ENCODE peak calls at places on chromosome 6, in six cellular contexts. A is adrenal gland, T is choroid plexus epithelial cell, K is ovary, L is OCI-LY7, J is lower lobe of right lung. O is an unnamed sample.

GRCh38 chr6:78607188-78607587 is 260.2 kb upstream of the IRAK1BP1 start:
- DNase-seq in A (no peak), T (peak), K (no peak), L (no peak), J (no peak), O (no peak)

GRCh38 chr6:36827261-36828079 is 11.8 kb downstream of the CPNE5 start:
- DNase-seq in A (peak), T (peak), K (no peak), L (no peak), J (no peak), O (no peak)

GRCh38 chr6:92810913-92811312 is 608.4 kb downstream of the EPHA7 start:
- DNase-seq in A (no peak), T (peak), K (no peak), L (peak), J (no peak), O (no peak)

GRCh38 chr6:165404703-165405102 is 95.3 kb upstream of the C6orf118 start:
- DNase-seq in A (no peak), T (peak), K (no peak), L (no peak), J (no peak), O (no peak)

GRCh38 chr6:24925661-24926060 is 10.1 kb downstream of the RIPOR2 start:
- DNase-seq in A (no peak), T (no peak), K (no peak), L (no peak), J (no peak), O (no peak)

GRCh38 chr6:121515615-121516265 is 80.3 kb downstream of the GJA1 start:
- DNase-seq in A (no peak), T (no peak), K (no peak), L (no peak), J (no peak), O (no peak)

GRCh38 chr6:68313911-68314310 is 321.2 kb upstream of the ADGRB3 start:
- DNase-seq in A (no peak), T (peak), K (no peak), L (no peak), J (no peak), O (no peak)

GRCh38 chr6:134316733-134317431 is 1.0 kb downstream of the SGK1 start:
- DNase-seq in A (no peak), T (no peak), K (no peak), L (no peak), J (no peak), O (no peak)

GRCh38 chr6:36734486-36735060 is 36.9 kb downstream of the RAB44 start:
- DNase-seq in A (no peak), T (no peak), K (no peak), L (no peak), J (no peak), O (no peak)

DNA sequence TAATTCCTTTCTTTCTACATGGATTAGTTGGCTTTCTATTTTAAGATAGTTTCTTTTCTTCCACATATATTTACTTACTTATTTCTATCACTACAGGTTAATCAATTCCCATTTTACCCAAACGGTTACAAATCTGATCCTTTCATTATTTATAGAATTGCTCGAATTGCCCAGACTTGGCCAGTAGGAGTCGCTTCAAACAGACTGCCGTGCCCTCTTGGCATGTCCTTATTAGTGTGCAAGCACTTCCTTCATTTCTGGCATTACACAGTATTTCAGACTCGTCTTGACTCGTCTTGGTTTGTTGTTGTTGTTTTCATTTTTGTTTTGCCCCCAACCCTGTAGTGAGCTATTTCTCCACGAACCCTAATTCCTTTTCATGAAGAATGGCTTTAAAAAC is 74.6 kb downstream of the SAMD3 start:
- DNase-seq in A (no peak), T (no peak), K (no peak), L (peak), J (no peak), O (no peak)
- TF ChIP-seq CTCF in A (no peak), T (peak), K (no peak), L (peak), J (peak), O (no peak)

GRCh38 chr6:2404211-2404929 is 159.0 kb upstream of the GMDS start:
- DNase-seq in A (no peak), T (no peak), K (no peak), L (no peak), J (no peak), O (no peak)
- TF ChIP-seq CTCF in A (no peak), T (no peak), K (no peak), L (no peak), J (no peak), O (no peak)

GRCh38 chr6:38169221-38169674 is 349.7 kb downstream of the ZFAND3 start:
- DNase-seq in A (no peak), T (no peak), K (no peak), L (no peak), J (no peak), O (no peak)
- TF ChIP-seq CTCF in A (no peak), T (no peak), K (no peak), L (no peak), J (no peak), O (no peak)

DNA sequence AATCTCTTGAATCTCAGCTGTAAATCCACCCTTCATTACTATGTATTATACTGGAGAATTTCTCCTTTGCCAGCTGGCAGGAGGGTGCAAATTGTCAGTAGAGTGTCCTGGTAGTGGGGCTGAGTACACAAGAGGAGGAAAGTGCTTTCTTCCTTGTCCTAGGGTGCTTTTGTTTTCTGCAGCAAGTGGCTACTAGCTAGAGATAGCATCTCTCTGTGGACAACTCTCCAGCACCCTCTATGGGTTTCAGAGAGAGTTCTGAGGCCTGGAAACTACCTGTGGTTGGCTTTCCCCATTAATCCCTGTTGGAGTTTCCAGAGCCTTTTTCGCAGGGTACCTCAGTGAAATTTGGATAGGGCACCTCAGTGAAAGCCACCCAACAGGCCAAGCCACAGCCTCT is 422.5 kb upstream of the RGS17 start:
- DNase-seq in A (no peak), T (peak), K (no peak), L (no peak), J (no peak), O (no peak)
- TF ChIP-seq CTCF in A (no peak), T (peak), K (no peak), L (peak), J (no peak), O (no peak)

DNA sequence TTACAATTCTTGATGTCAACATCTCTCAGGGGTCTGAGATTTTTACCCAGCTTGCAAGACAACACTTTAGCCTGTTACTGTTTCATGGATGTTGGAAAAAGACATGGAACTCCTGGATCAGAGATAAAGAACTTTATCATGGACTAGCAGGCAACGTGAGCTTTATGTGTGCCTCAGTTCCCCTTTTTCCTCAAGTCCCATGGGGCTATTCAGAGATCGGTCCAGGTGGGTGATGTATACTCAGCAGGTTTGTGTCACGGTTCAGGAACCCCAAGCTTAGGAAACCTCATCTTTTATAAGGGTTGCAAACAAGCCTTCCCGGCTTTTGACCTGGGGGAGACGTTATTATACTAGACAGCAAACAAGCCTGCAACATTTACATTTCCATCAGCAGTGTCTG is 15.0 kb downstream of the AFG1L start:
- DNase-seq in A (no peak), T (no peak), K (no peak), L (peak), J (no peak), O (no peak)
- TF ChIP-seq CTCF in A (no peak), T (no peak), K (no peak), L (no peak), J (no peak), O (no peak)

GRCh38 chr6:337782-338464 is 45.6 kb downstream of the DUSP22 start:
- DNase-seq in A (no peak), T (peak), K (no peak), L (no peak), J (no peak), O (no peak)
- TF ChIP-seq CTCF in A (no peak), T (no peak), K (no peak), L (no peak), J (no peak), O (no peak)

DNA sequence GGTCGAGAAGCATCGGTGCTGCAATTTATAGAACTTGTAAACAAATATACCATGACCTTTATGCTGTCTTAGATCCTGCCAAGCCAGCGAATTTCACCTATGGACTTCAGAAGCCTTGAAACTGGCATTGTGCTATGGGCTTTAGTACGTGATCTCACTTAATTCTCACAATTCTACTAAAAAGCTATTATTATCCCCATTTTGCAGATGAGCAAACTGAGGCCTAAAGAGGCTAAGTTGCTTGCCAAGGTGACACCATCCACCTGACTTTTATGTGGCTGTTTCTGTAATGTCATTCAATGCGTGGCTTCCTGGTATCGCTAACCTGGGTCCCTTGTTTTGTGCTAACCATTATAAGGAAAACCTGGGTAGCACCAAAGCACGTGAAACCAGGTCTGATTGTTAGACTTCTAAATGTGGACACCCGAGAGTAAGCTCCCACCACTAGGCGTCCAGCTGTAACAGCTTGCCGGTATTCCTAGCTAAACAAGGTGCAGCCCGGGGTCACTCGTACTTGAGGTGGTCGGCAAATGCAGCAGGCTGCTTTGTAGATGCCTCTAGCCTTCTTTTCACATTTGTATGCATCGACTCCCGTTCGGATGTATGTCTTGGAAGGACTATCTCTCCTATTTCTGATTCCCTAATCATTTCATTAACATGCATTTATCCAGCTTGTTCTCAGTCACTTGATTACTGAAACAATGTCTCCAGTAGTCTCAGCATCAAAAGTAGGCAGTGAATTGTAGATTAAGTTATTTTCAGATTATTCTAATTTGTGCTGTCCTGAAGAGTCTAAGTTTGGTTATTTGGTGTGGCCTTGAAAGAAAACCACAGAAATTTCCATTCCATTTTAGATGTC is 1.1 kb downstream of the SYNJ2 start:
- DNase-seq in A (no peak), T (peak), K (no peak), L (no peak), J (no peak), O (no peak)
- TF ChIP-seq CTCF in A (peak), T (peak), K (peak), L (no peak), J (no peak), O (no peak)

GRCh38 chr6:48447251-48447650 is 336.3 kb upstream of the PTCHD4 start:
- DNase-seq in A (no peak), T (no peak), K (no peak), L (no peak), J (no peak), O (no peak)

GRCh38 chr6:48449002-48449401 is 338.0 kb upstream of the PTCHD4 start:
- DNase-seq in A (no peak), T (peak), K (no peak), L (no peak), J (no peak), O (no peak)
- TF ChIP-seq CTCF in A (peak), T (peak), K (no peak), L (no peak), J (no peak), O (no peak)

GRCh38 chr6:51542466-51542865 is 544.9 kb downstream of the PKHD1 start:
- DNase-seq in A (no peak), T (no peak), K (no peak), L (no peak), J (no peak), O (no peak)

GRCh38 chr6:51536728-51537127 is 550.7 kb downstream of the PKHD1 start:
- DNase-seq in A (no peak), T (no peak), K (no peak), L (no peak), J (no peak), O (no peak)

DNA sequence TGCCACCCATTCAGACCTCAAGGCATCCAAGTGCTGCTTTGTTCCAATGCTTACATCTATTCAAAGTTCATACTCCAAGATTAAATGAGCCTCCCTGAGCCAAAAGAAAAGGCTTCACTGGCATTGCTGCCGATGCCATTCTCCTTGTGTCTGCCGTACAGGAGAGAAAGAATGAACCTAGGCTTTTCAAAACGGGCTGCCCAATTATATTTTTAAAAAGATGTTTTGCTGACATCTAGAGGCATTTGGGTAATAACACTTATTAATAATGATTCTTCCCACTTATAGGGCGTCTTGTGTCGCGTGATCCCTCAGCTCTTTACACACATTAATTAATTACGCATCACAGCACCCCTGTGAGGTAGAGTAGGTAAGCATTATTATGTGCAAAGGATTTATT is 545.6 kb downstream of the PKHD1 start:
- DNase-seq in A (no peak), T (peak), K (no peak), L (no peak), J (no peak), O (no peak)
- TF ChIP-seq CTCF in A (no peak), T (no peak), K (no peak), L (peak), J (no peak), O (no peak)